ENCODE peak calls at places on chromosomes 12 and 14, in nine cellular contexts. One of them, this sample, is unnamed.

GRCh38 chr14:70952485-70952884 is 45.2 kb downstream of the PCNX1 start:
- DNase-seq in iris pigment epithelial cell: no peak
- DNase-seq in heart left ventricle: no peak
- DNase-seq in activated CD8-positive, alpha-beta memory T cell treated with anti-CD3 and anti-CD28 coated beads, Interleukin-2, amount 50 U/mL, for 48 hours: no peak
- DNase-seq in GM12865: no peak
- DNase-seq in progenitor cell of endocrine pancreas: no peak
- DNase-seq in Karpas-422: no peak
- DNase-seq in mesothelial cell of epicardium: no peak
- DNase-seq in right lobe of liver: no peak
- DNase-seq in this sample: no peak

GRCh38 chr14:71166434-71166833 is 259.2 kb downstream of the PCNX1 start:
- DNase-seq in iris pigment epithelial cell: peak; percentile 89
- DNase-seq in heart left ventricle: no peak
- DNase-seq in right lobe of liver: no peak
- DNase-seq in mesothelial cell of epicardium: no peak
- DNase-seq in GM12865: peak; percentile 37
- DNase-seq in Karpas-422: peak; percentile 72
- DNase-seq in progenitor cell of endocrine pancreas: no peak
- DNase-seq in activated CD8-positive, alpha-beta memory T cell treated with anti-CD3 and anti-CD28 coated beads, Interleukin-2, amount 50 U/mL, for 48 hours: no peak
- DNase-seq in this sample: peak; percentile 64

GRCh38 chr12:49104822-49105221 is 5.8 kb downstream of the LMBR1L start:
- DNase-seq in iris pigment epithelial cell: no peak
- DNase-seq in progenitor cell of endocrine pancreas: no peak
- DNase-seq in Karpas-422: no peak
- DNase-seq in GM12865: no peak
- DNase-seq in right lobe of liver: no peak
- DNase-seq in mesothelial cell of epicardium: no peak
- DNase-seq in heart left ventricle: no peak
- DNase-seq in activated CD8-positive, alpha-beta memory T cell treated with anti-CD3 and anti-CD28 coated beads, Interleukin-2, amount 50 U/mL, for 48 hours: no peak
- DNase-seq in this sample: no peak

GRCh38 chr14:39265741-39266588 is 32.2 kb downstream of the MIA2 start:
- DNase-seq in Karpas-422: peak; percentile 50
- DNase-seq in activated CD8-positive, alpha-beta memory T cell treated with anti-CD3 and anti-CD28 coated beads, Interleukin-2, amount 50 U/mL, for 48 hours: no peak
- DNase-seq in iris pigment epithelial cell: peak; percentile 38
- DNase-seq in GM12865: no peak
- DNase-seq in progenitor cell of endocrine pancreas: no peak
- DNase-seq in mesothelial cell of epicardium: no peak
- DNase-seq in heart left ventricle: peak; percentile 67
- DNase-seq in right lobe of liver: no peak
- DNase-seq in this sample: no peak

GRCh38 chr12:56040151-56040550 is 1.6 kb upstream of the RPS26 start:
- DNase-seq in right lobe of liver: no peak
- DNase-seq in progenitor cell of endocrine pancreas: no peak
- DNase-seq in GM12865: no peak
- DNase-seq in iris pigment epithelial cell: no peak
- DNase-seq in heart left ventricle: no peak
- DNase-seq in Karpas-422: no peak
- DNase-seq in mesothelial cell of epicardium: no peak
- DNase-seq in activated CD8-positive, alpha-beta memory T cell treated with anti-CD3 and anti-CD28 coated beads, Interleukin-2, amount 50 U/mL, for 48 hours: no peak
- DNase-seq in this sample: no peak

GRCh38 chr12:104736307-104736706 is 221.8 kb downstream of the SLC41A2 start:
- DNase-seq in mesothelial cell of epicardium: no peak
- DNase-seq in activated CD8-positive, alpha-beta memory T cell treated with anti-CD3 and anti-CD28 coated beads, Interleukin-2, amount 50 U/mL, for 48 hours: no peak
- DNase-seq in right lobe of liver: no peak
- DNase-seq in iris pigment epithelial cell: peak; percentile 54
- DNase-seq in heart left ventricle: no peak
- DNase-seq in progenitor cell of endocrine pancreas: no peak
- DNase-seq in Karpas-422: no peak
- DNase-seq in GM12865: no peak
- DNase-seq in this sample: peak; percentile 48

GRCh38 chr12:70366581-70367267 is 634 bp downstream of the KCNMB4 start:
- DNase-seq in iris pigment epithelial cell: peak; percentile 34
- DNase-seq in heart left ventricle: peak; percentile 43
- DNase-seq in right lobe of liver: peak; percentile 50
- DNase-seq in mesothelial cell of epicardium: peak; percentile 34
- DNase-seq in activated CD8-positive, alpha-beta memory T cell treated with anti-CD3 and anti-CD28 coated beads, Interleukin-2, amount 50 U/mL, for 48 hours: peak; percentile 75
- DNase-seq in progenitor cell of endocrine pancreas: peak; percentile 34
- DNase-seq in Karpas-422: peak; percentile 87
- DNase-seq in GM12865: peak; percentile 69
- DNase-seq in this sample: no peak

GRCh38 chr14:105247715-105248367 is 492 bp upstream of the BTBD6 start:
- DNase-seq in GM12865: no peak
- DNase-seq in right lobe of liver: no peak
- DNase-seq in iris pigment epithelial cell: no peak
- DNase-seq in Karpas-422: no peak
- DNase-seq in activated CD8-positive, alpha-beta memory T cell treated with anti-CD3 and anti-CD28 coated beads, Interleukin-2, amount 50 U/mL, for 48 hours: no peak
- DNase-seq in progenitor cell of endocrine pancreas: no peak
- DNase-seq in mesothelial cell of epicardium: no peak
- DNase-seq in heart left ventricle: no peak
- DNase-seq in this sample: no peak

GRCh38 chr14:93648440-93649168 is 139.7 kb downstream of the PRIMA1 start:
- DNase-seq in Karpas-422: peak; percentile 87
- DNase-seq in activated CD8-positive, alpha-beta memory T cell treated with anti-CD3 and anti-CD28 coated beads, Interleukin-2, amount 50 U/mL, for 48 hours: peak; percentile 55
- DNase-seq in GM12865: peak; percentile 34
- DNase-seq in progenitor cell of endocrine pancreas: no peak
- DNase-seq in heart left ventricle: no peak
- DNase-seq in mesothelial cell of epicardium: no peak
- DNase-seq in iris pigment epithelial cell: no peak
- DNase-seq in right lobe of liver: no peak
- DNase-seq in this sample: no peak

GRCh38 chr14:68688872-68689371 is 103.9 kb downstream of the ZFP36L1 start:
- DNase-seq in mesothelial cell of epicardium: no peak
- DNase-seq in right lobe of liver: no peak
- DNase-seq in heart left ventricle: no peak
- DNase-seq in Karpas-422: peak; percentile 87
- DNase-seq in progenitor cell of endocrine pancreas: no peak
- DNase-seq in iris pigment epithelial cell: peak; percentile 83
- DNase-seq in GM12865: peak; percentile 44
- DNase-seq in activated CD8-positive, alpha-beta memory T cell treated with anti-CD3 and anti-CD28 coated beads, Interleukin-2, amount 50 U/mL, for 48 hours: no peak
- DNase-seq in this sample: no peak

GRCh38 chr12:131830335-131831020 is 2.3 kb downstream of the MMP17 start:
- DNase-seq in right lobe of liver: peak; percentile 72
- DNase-seq in mesothelial cell of epicardium: no peak
- DNase-seq in progenitor cell of endocrine pancreas: peak; percentile 54
- DNase-seq in iris pigment epithelial cell: peak; percentile 88
- DNase-seq in GM12865: peak; percentile 56
- DNase-seq in Karpas-422: no peak
- DNase-seq in heart left ventricle: peak; percentile 88
- DNase-seq in activated CD8-positive, alpha-beta memory T cell treated with anti-CD3 and anti-CD28 coated beads, Interleukin-2, amount 50 U/mL, for 48 hours: peak; percentile 65
- DNase-seq in this sample: peak; percentile 42

GRCh38 chr14:68733086-68733621 is 59.7 kb downstream of the ZFP36L1 start:
- DNase-seq in mesothelial cell of epicardium: no peak
- DNase-seq in Karpas-422: no peak
- DNase-seq in activated CD8-positive, alpha-beta memory T cell treated with anti-CD3 and anti-CD28 coated beads, Interleukin-2, amount 50 U/mL, for 48 hours: peak; percentile 67
- DNase-seq in iris pigment epithelial cell: peak; percentile 36
- DNase-seq in right lobe of liver: no peak
- DNase-seq in GM12865: peak; percentile 37
- DNase-seq in heart left ventricle: peak; percentile 61
- DNase-seq in progenitor cell of endocrine pancreas: no peak
- DNase-seq in this sample: no peak

GRCh38 chr12:108778053-108778452 is 46.7 kb upstream of the CORO1C start:
- DNase-seq in mesothelial cell of epicardium: no peak
- DNase-seq in activated CD8-positive, alpha-beta memory T cell treated with anti-CD3 and anti-CD28 coated beads, Interleukin-2, amount 50 U/mL, for 48 hours: no peak
- DNase-seq in Karpas-422: no peak
- DNase-seq in GM12865: no peak
- DNase-seq in iris pigment epithelial cell: no peak
- DNase-seq in right lobe of liver: no peak
- DNase-seq in progenitor cell of endocrine pancreas: no peak
- DNase-seq in heart left ventricle: no peak
- DNase-seq in this sample: no peak

GRCh38 chr12:50282581-50283229 is 615 bp downstream of the LIMA1 start:
- DNase-seq in progenitor cell of endocrine pancreas: no peak
- DNase-seq in Karpas-422: no peak
- DNase-seq in activated CD8-positive, alpha-beta memory T cell treated with anti-CD3 and anti-CD28 coated beads, Interleukin-2, amount 50 U/mL, for 48 hours: no peak
- DNase-seq in GM12865: no peak
- DNase-seq in iris pigment epithelial cell: peak; percentile 58
- DNase-seq in mesothelial cell of epicardium: no peak
- DNase-seq in right lobe of liver: no peak
- DNase-seq in heart left ventricle: no peak
- DNase-seq in this sample: no peak

GRCh38 chr12:107859367-107859766 is 84.9 kb downstream of the ASCL4 start:
- DNase-seq in progenitor cell of endocrine pancreas: no peak
- DNase-seq in mesothelial cell of epicardium: no peak
- DNase-seq in activated CD8-positive, alpha-beta memory T cell treated with anti-CD3 and anti-CD28 coated beads, Interleukin-2, amount 50 U/mL, for 48 hours: no peak
- DNase-seq in iris pigment epithelial cell: no peak
- DNase-seq in right lobe of liver: no peak
- DNase-seq in heart left ventricle: no peak
- DNase-seq in GM12865: no peak
- DNase-seq in Karpas-422: no peak
- DNase-seq in this sample: no peak

GRCh38 chr12:108629824-108630476 is 3.7 kb downstream of the SELPLG start:
- DNase-seq in Karpas-422: no peak
- DNase-seq in right lobe of liver: peak; percentile 41
- DNase-seq in iris pigment epithelial cell: peak; percentile 91
- DNase-seq in heart left ventricle: peak; percentile 51
- DNase-seq in progenitor cell of endocrine pancreas: no peak
- DNase-seq in activated CD8-positive, alpha-beta memory T cell treated with anti-CD3 and anti-CD28 coated beads, Interleukin-2, amount 50 U/mL, for 48 hours: peak; percentile 84
- DNase-seq in mesothelial cell of epicardium: no peak
- DNase-seq in GM12865: no peak
- DNase-seq in this sample: peak; percentile 70

GRCh38 chr12:69655616-69656336 is 43.3 kb downstream of the BEST3 start:
- DNase-seq in progenitor cell of endocrine pancreas: no peak
- DNase-seq in mesothelial cell of epicardium: no peak
- DNase-seq in GM12865: no peak
- DNase-seq in right lobe of liver: no peak
- DNase-seq in activated CD8-positive, alpha-beta memory T cell treated with anti-CD3 and anti-CD28 coated beads, Interleukin-2, amount 50 U/mL, for 48 hours: no peak
- DNase-seq in heart left ventricle: no peak
- DNase-seq in Karpas-422: no peak
- DNase-seq in iris pigment epithelial cell: peak; percentile 95
- DNase-seq in this sample: peak; percentile 88

GRCh38 chr14:34424488-34424887 is 37.6 kb downstream of the SPTSSA start:
- DNase-seq in GM12865: no peak
- DNase-seq in iris pigment epithelial cell: no peak
- DNase-seq in activated CD8-positive, alpha-beta memory T cell treated with anti-CD3 and anti-CD28 coated beads, Interleukin-2, amount 50 U/mL, for 48 hours: no peak
- DNase-seq in progenitor cell of endocrine pancreas: no peak
- DNase-seq in right lobe of liver: no peak
- DNase-seq in Karpas-422: no peak
- DNase-seq in mesothelial cell of epicardium: no peak
- DNase-seq in heart left ventricle: no peak
- DNase-seq in this sample: no peak

GRCh38 chr12:78804262-78804661 is 60.3 kb upstream of the SYT1 start:
- DNase-seq in progenitor cell of endocrine pancreas: no peak
- DNase-seq in activated CD8-positive, alpha-beta memory T cell treated with anti-CD3 and anti-CD28 coated beads, Interleukin-2, amount 50 U/mL, for 48 hours: no peak
- DNase-seq in GM12865: no peak
- DNase-seq in right lobe of liver: peak; percentile 12
- DNase-seq in Karpas-422: no peak
- DNase-seq in iris pigment epithelial cell: no peak
- DNase-seq in mesothelial cell of epicardium: no peak
- DNase-seq in heart left ventricle: no peak
- DNase-seq in this sample: no peak

GRCh38 chr12:115774148-115774905 is 503.2 kb downstream of the MED13L start:
- DNase-seq in mesothelial cell of epicardium: no peak
- DNase-seq in heart left ventricle: no peak
- DNase-seq in iris pigment epithelial cell: no peak
- DNase-seq in Karpas-422: no peak
- DNase-seq in progenitor cell of endocrine pancreas: no peak
- DNase-seq in right lobe of liver: no peak
- DNase-seq in GM12865: no peak
- DNase-seq in activated CD8-positive, alpha-beta memory T cell treated with anti-CD3 and anti-CD28 coated beads, Interleukin-2, amount 50 U/mL, for 48 hours: no peak
- DNase-seq in this sample: no peak

GRCh38 chr12:96462571-96463280 is 26.7 kb upstream of the CFAP54 start:
- DNase-seq in iris pigment epithelial cell: no peak
- DNase-seq in GM12865: no peak
- DNase-seq in progenitor cell of endocrine pancreas: no peak
- DNase-seq in Karpas-422: no peak
- DNase-seq in heart left ventricle: no peak
- DNase-seq in mesothelial cell of epicardium: no peak
- DNase-seq in activated CD8-positive, alpha-beta memory T cell treated with anti-CD3 and anti-CD28 coated beads, Interleukin-2, amount 50 U/mL, for 48 hours: no peak
- DNase-seq in right lobe of liver: no peak
- DNase-seq in this sample: no peak